ENCODE peak calls at places on chromosome 2, in seven cellular contexts. One of them, this sample, is unnamed.

GRCh38 chr2:127612111-127612822 is 33.7 kb upstream of the GPR17 start:
- DNase-seq in astrocyte of the spinal cord: no peak
- DNase-seq in mammary epithelial cell: no peak
- DNase-seq in Peyer's patch: peak
- DNase-seq in stimulated activated CD4-positive, alpha-beta T cell treated with anti-CD3 and anti-CD28 coated beads, Interleukin-12 subunit alpha, Interleukin-12 subunit beta, amount 100 ng/mL, for 4 hours: no peak
- DNase-seq in left colon: no peak
- DNase-seq in LNCaP clone FGC: no peak
- DNase-seq in this sample: no peak

GRCh38 chr2:48112911-48113687 is 206.8 kb upstream of the FBXO11 start:
- DNase-seq in LNCaP clone FGC: no peak
- DNase-seq in Peyer's patch: no peak
- DNase-seq in astrocyte of the spinal cord: peak
- DNase-seq in stimulated activated CD4-positive, alpha-beta T cell treated with anti-CD3 and anti-CD28 coated beads, Interleukin-12 subunit alpha, Interleukin-12 subunit beta, amount 100 ng/mL, for 4 hours: no peak
- DNase-seq in left colon: no peak
- DNase-seq in mammary epithelial cell: peak
- DNase-seq in this sample: peak

GRCh38 chr2:33377048-33377447 is 99.4 kb upstream of the RASGRP3 start:
- DNase-seq in mammary epithelial cell: no peak
- DNase-seq in astrocyte of the spinal cord: no peak
- DNase-seq in Peyer's patch: no peak
- DNase-seq in left colon: no peak
- DNase-seq in LNCaP clone FGC: no peak
- DNase-seq in stimulated activated CD4-positive, alpha-beta T cell treated with anti-CD3 and anti-CD28 coated beads, Interleukin-12 subunit alpha, Interleukin-12 subunit beta, amount 100 ng/mL, for 4 hours: no peak
- DNase-seq in this sample: no peak

GRCh38 chr2:229642371-229642770 is 72.0 kb downstream of the DNER start:
- DNase-seq in astrocyte of the spinal cord: no peak
- DNase-seq in LNCaP clone FGC: no peak
- DNase-seq in stimulated activated CD4-positive, alpha-beta T cell treated with anti-CD3 and anti-CD28 coated beads, Interleukin-12 subunit alpha, Interleukin-12 subunit beta, amount 100 ng/mL, for 4 hours: no peak
- DNase-seq in mammary epithelial cell: peak
- DNase-seq in Peyer's patch: no peak
- DNase-seq in left colon: no peak
- DNase-seq in this sample: no peak

GRCh38 chr2:32910883-32911598 is 35.7 kb upstream of the LTBP1 start:
- DNase-seq in stimulated activated CD4-positive, alpha-beta T cell treated with anti-CD3 and anti-CD28 coated beads, Interleukin-12 subunit alpha, Interleukin-12 subunit beta, amount 100 ng/mL, for 4 hours: no peak
- DNase-seq in astrocyte of the spinal cord: peak
- DNase-seq in Peyer's patch: no peak
- DNase-seq in LNCaP clone FGC: no peak
- DNase-seq in mammary epithelial cell: no peak
- DNase-seq in left colon: no peak
- DNase-seq in this sample: no peak

GRCh38 chr2:158191569-158191968 is 89.9 kb downstream of the UPP2 start:
- DNase-seq in astrocyte of the spinal cord: no peak
- DNase-seq in LNCaP clone FGC: no peak
- DNase-seq in Peyer's patch: no peak
- DNase-seq in mammary epithelial cell: no peak
- DNase-seq in left colon: no peak
- DNase-seq in stimulated activated CD4-positive, alpha-beta T cell treated with anti-CD3 and anti-CD28 coated beads, Interleukin-12 subunit alpha, Interleukin-12 subunit beta, amount 100 ng/mL, for 4 hours: no peak
- DNase-seq in this sample: no peak

GRCh38 chr2:131043199-131044077 is 49.8 kb downstream of the FAM168B start:
- DNase-seq in Peyer's patch: no peak
- DNase-seq in mammary epithelial cell: no peak
- DNase-seq in left colon: no peak
- DNase-seq in LNCaP clone FGC: no peak
- DNase-seq in stimulated activated CD4-positive, alpha-beta T cell treated with anti-CD3 and anti-CD28 coated beads, Interleukin-12 subunit alpha, Interleukin-12 subunit beta, amount 100 ng/mL, for 4 hours: no peak
- DNase-seq in astrocyte of the spinal cord: no peak
- DNase-seq in this sample: no peak

GRCh38 chr2:181426687-181427086 is 30.5 kb upstream of the ITGA4 start:
- DNase-seq in LNCaP clone FGC: no peak
- DNase-seq in left colon: no peak
- DNase-seq in mammary epithelial cell: no peak
- DNase-seq in stimulated activated CD4-positive, alpha-beta T cell treated with anti-CD3 and anti-CD28 coated beads, Interleukin-12 subunit alpha, Interleukin-12 subunit beta, amount 100 ng/mL, for 4 hours: no peak
- DNase-seq in astrocyte of the spinal cord: no peak
- DNase-seq in Peyer's patch: no peak
- DNase-seq in this sample: no peak